ENCODE peak calls at places on chromosomes 12 and 14, in six cellular contexts. G is astrocyte of the spinal cord, H is M059J, U is OCI-LY7, Y is anterior cingulate cortex, S is left lobe of liver. W is an unnamed sample.

GRCh38 chr12:92079054-92079385 is 66.6 kb downstream of the BTG1 start:
- DNase-seq in G (no peak), H (peak; percentile 27), U (no peak), Y (no peak), S (no peak), W (no peak)

GRCh38 chr14:89378119-89378518 is 38.9 kb downstream of the FOXN3 start:
- DNase-seq in G (peak; percentile 72), H (peak; percentile 38), U (no peak), Y (no peak), S (no peak), W (no peak)

GRCh38 chr14:105507247-105507646 is 16.2 kb downstream of the TEDC1 start:
- DNase-seq in G (no peak), H (no peak), U (no peak), Y (no peak), S (no peak), W (no peak)

GRCh38 chr12:114918535-114919233 is 234.7 kb upstream of the TBX3 start:
- DNase-seq in G (peak; percentile 61), H (peak; percentile 98), U (no peak), Y (no peak), S (no peak), W (no peak)

GRCh38 chr14:65872536-65872935 is 460.0 kb downstream of the FUT8 start:
- DNase-seq in G (no peak), H (no peak), U (no peak), Y (no peak), S (no peak), W (no peak)

GRCh38 chr12:116881325-116881866 is at the start of gene HRK:
- DNase-seq in G (no peak), H (no peak), U (peak; percentile 78), Y (no peak), S (no peak), W (no peak)

GRCh38 chr14:32709072-32709471 is 229.6 kb upstream of the NPAS3 start:
- DNase-seq in G (peak; percentile 88), H (peak; percentile 94), U (no peak), Y (peak; percentile 9), S (no peak), W (no peak)

GRCh38 chr12:124295431-124296058 is 652 bp downstream of the RFLNA start:
- DNase-seq in G (no peak), H (no peak), U (no peak), Y (no peak), S (no peak), W (no peak)

GRCh38 chr14:69501362-69501964 is 16.9 kb downstream of the PLEKHD1 start:
- DNase-seq in G (peak; percentile 21), H (no peak), U (no peak), Y (peak; percentile 55), S (no peak), W (no peak)

GRCh38 chr14:92144708-92145107 is 22.9 kb downstream of the CPSF2 start:
- DNase-seq in G (peak; percentile 27), H (no peak), U (no peak), Y (no peak), S (no peak), W (no peak)

GRCh38 chr12:57166971-57167371 is 19.6 kb upstream of the LRP1-AS start:
- DNase-seq in G (peak; percentile 76), H (peak; percentile 63), U (no peak), Y (no peak), S (no peak), W (no peak)

GRCh38 chr14:99522457-99522891 is 41.3 kb downstream of the CCNK start:
- DNase-seq in G (peak; percentile 47), H (peak; percentile 59), U (no peak), Y (no peak), S (no peak), W (no peak)

GRCh38 chr14:69955855-69956567 is 76.8 kb downstream of the SMOC1 start:
- DNase-seq in G (no peak), H (no peak), U (no peak), Y (no peak), S (no peak), W (peak; percentile 34)

GRCh38 chr12:83818888-83819287 is 1093.7 kb downstream of the SLC6A15 start:
- DNase-seq in G (peak; percentile 64), H (no peak), U (no peak), Y (no peak), S (no peak), W (no peak)

GRCh38 chr12:50979369-50980052 is 27.2 kb downstream of the HIGD1C start:
- DNase-seq in G (no peak), H (no peak), U (no peak), Y (no peak), S (no peak), W (no peak)

GRCh38 chr12:6855322-6855721 is 3.4 kb downstream of the USP5 start:
- DNase-seq in G (no peak), H (no peak), U (no peak), Y (no peak), S (no peak), W (no peak)

GRCh38 chr14:50362791-50363733 is 33.6 kb downstream of the CDKL1 start:
- DNase-seq in G (no peak), H (peak; percentile 11), U (peak; percentile 8), Y (no peak), S (no peak), W (no peak)

W was measured in substantia nigra.